ENCODE peak calls at places on chromosomes 11 and 22, in four cellular contexts. C is uterus, G is lung, J is SJSA1. P is an unnamed sample.

GRCh38 chr22:36208934-36209333 is 7.3 kb upstream of the APOL4 start:
- DNase-seq in G (no peak), J (no peak), C (no peak), P (no peak)

GRCh38 chr11:476416-476815 is 26.3 kb downstream of the PTDSS2 start:
- DNase-seq in C (no peak), J (no peak), G (no peak), P (no peak)

GRCh38 chr11:69620663-69621290 is 20.2 kb upstream of the CCND1 start:
- DNase-seq in C (no peak), J (no peak), G (no peak), P (no peak)

GRCh38 chr22:20533879-20534265 is 26.5 kb downstream of the MED15 start:
- DNase-seq in J (no peak), C (no peak), G (no peak), P (no peak)

GRCh38 chr11:33699515-33700424 is 856 bp downstream of the C11orf91 start:
- DNase-seq in J (no peak), G (no peak), C (peak; percentile 53), P (peak; percentile 78)

GRCh38 chr11:13942908-13943505 is 19.5 kb upstream of the SPON1 start:
- DNase-seq in C (no peak), G (no peak), J (peak; percentile 45), P (no peak)

GRCh38 chr11:34206598-34207300 is 101.3 kb downstream of the NAT10 start:
- DNase-seq in C (no peak), J (no peak), G (no peak), P (no peak)

GRCh38 chr11:1483445-1483961 is 3.1 kb downstream of the MOB2 start:
- DNase-seq in G (no peak), C (peak; percentile 16), J (no peak), P (peak; percentile 87)

GRCh38 chr11:70210516-70210915 is 7.4 kb downstream of the FADD start:
- DNase-seq in C (no peak), J (no peak), G (no peak), P (no peak)

GRCh38 chr11:61955031-61955415 is 4.9 kb downstream of the BEST1 start:
- DNase-seq in J (no peak), C (peak; percentile 83), G (peak; percentile 73), P (peak; percentile 86)
- H3K27ac ChIP-seq in J (no peak overlapping the region), C (peak overlapping the region; percentile 87), G (peak overlapping the region; percentile 26), P (peak overlapping the region; percentile 65)

GRCh38 chr11:17798716-17799115 is 64.1 kb downstream of the KCNC1 start:
- DNase-seq in G (no peak), C (no peak), J (no peak), P (no peak)
- H3K27ac ChIP-seq in G (no peak overlapping the region), C (no peak overlapping the region), J (no peak overlapping the region), P (no peak overlapping the region)

GRCh38 chr11:108222686-108223448 is at the start of gene ATM:
- DNase-seq in C (peak; percentile 99), J (peak; percentile 93), G (peak; percentile 99), P (peak; percentile 100)

GRCh38 chr11:108223449-108224149 is 732 bp downstream of the ATM start:
- DNase-seq in J (no peak), C (peak; percentile 23), G (no peak), P (no peak)

GRCh38 chr11:108226036-108226435 is 3.2 kb downstream of the ATM start:
- DNase-seq in C (no peak), G (no peak), J (no peak), P (no peak)

GRCh38 chr11:108224366-108224765 is 1.5 kb downstream of the ATM start:
- DNase-seq in C (no peak), G (no peak), J (no peak), P (no peak)

DNA sequence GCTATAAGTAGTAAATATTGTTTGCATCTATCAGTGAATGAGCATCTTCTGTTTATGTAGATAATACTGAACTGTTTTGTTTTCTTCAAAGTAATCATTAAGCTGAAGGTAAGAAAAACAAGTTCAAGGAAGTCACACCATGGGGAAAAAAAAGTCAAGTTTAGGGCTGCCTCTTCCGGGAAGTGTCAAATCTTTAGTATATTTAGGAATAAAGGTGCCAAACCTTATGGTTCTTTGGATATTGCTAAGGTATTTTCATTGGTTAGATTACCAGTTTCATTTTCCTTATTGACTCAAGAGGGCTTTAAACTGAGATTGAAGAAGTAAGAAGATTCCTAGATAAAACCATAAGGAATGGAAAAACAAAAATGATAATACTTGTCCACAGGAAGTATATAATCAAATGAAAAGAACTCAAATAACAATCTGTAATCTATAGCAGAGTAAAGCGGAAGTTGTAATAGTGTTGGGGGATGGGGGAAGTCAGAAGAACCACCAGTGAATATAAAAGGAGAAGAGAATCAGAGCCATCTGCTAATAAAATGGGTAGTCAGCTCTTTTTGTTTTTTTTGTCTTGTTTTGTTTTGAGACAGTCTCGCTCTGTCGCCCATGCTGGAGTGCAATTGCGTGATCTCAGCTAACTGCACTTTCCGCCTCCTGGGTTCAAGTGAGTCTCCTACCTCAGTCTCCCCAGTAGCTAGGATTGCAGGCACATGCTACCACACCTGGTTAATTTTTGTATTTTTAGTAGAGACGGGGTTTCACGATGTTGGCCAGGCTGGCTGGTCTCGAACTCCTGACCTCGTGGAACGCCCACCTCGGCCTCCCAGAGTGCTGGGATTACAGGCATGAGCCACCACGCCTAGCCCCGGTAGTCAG is 2.3 kb downstream of the ATM start:
- DNase-seq in C (no peak), G (no peak), J (no peak), P (no peak)
- H3K27ac ChIP-seq in C (peak overlapping the region; percentile 87), G (no peak overlapping the region), J (no peak overlapping the region), P (peak overlapping the region; percentile 95)

GRCh38 chr22:28594784-28595324 is 84.8 kb downstream of the TTC28 start:
- DNase-seq in J (peak; percentile 45), C (no peak), G (no peak), P (no peak)
- H3K27ac ChIP-seq in J (no peak overlapping the region), C (no peak overlapping the region), G (no peak overlapping the region), P (no peak overlapping the region)

GRCh38 chr11:74466916-74467885 is at the start of gene KCNE3:
- DNase-seq in G (peak; percentile 56), J (no peak), C (peak; percentile 66), P (no peak)
- H3K27ac ChIP-seq in G (no peak within 1 kb of the TSS), J (no peak within 1 kb of the TSS), C (peak within 1 kb of the TSS; percentile 80), P (peak within 1 kb of the TSS; percentile 44)

P was measured in coronary artery.